ENCODE peak calls at places on chromosomes 2 and 18, in ten cellular contexts. One of them, this sample, is unnamed.

GRCh38 chr2:219440388-219441256 is 6.0 kb downstream of the SPEG start:
- DNase-seq in M059J: peak; percentile 45
- DNase-seq in aorta: no peak
- DNase-seq in CD4-positive, alpha-beta T cell: no peak
- DNase-seq in cardiac fibroblast: no peak
- DNase-seq in fibroblast of lung: peak; percentile 20
- DNase-seq in RPMI7951: peak; percentile 31
- DNase-seq in mesendoderm: no peak
- DNase-seq in H54: no peak
- DNase-seq in pulmonary artery endothelial cell: no peak
- DNase-seq in this sample: no peak

GRCh38 chr2:127150996-127151395 is 44.0 kb upstream of the BIN1 start:
- DNase-seq in M059J: no peak
- DNase-seq in aorta: no peak
- DNase-seq in CD4-positive, alpha-beta T cell: no peak
- DNase-seq in cardiac fibroblast: no peak
- DNase-seq in fibroblast of lung: no peak
- DNase-seq in RPMI7951: no peak
- DNase-seq in mesendoderm: no peak
- DNase-seq in H54: no peak
- DNase-seq in pulmonary artery endothelial cell: no peak
- DNase-seq in this sample: no peak

GRCh38 chr2:72013726-72014125 is 133.9 kb downstream of the CYP26B1 start:
- DNase-seq in M059J: no peak
- DNase-seq in aorta: no peak
- DNase-seq in CD4-positive, alpha-beta T cell: no peak
- DNase-seq in cardiac fibroblast: no peak
- DNase-seq in fibroblast of lung: no peak
- DNase-seq in RPMI7951: no peak
- DNase-seq in mesendoderm: no peak
- DNase-seq in H54: no peak
- DNase-seq in pulmonary artery endothelial cell: no peak
- DNase-seq in this sample: no peak

GRCh38 chr2:39620067-39620466 is 45.6 kb upstream of the TMEM178A start:
- DNase-seq in M059J: peak; percentile 92
- DNase-seq in aorta: peak; percentile 84
- DNase-seq in CD4-positive, alpha-beta T cell: peak; percentile 3
- DNase-seq in cardiac fibroblast: peak; percentile 94
- DNase-seq in fibroblast of lung: peak; percentile 89
- DNase-seq in RPMI7951: peak; percentile 93
- DNase-seq in mesendoderm: no peak
- DNase-seq in H54: peak; percentile 35
- DNase-seq in pulmonary artery endothelial cell: peak; percentile 67
- DNase-seq in this sample: no peak

GRCh38 chr2:74530239-74531161 is 767 bp downstream of the HTRA2 start:
- DNase-seq in M059J: peak; percentile 57
- DNase-seq in aorta: peak; percentile 73
- DNase-seq in CD4-positive, alpha-beta T cell: no peak
- DNase-seq in cardiac fibroblast: peak; percentile 45
- DNase-seq in fibroblast of lung: no peak
- DNase-seq in RPMI7951: peak; percentile 62
- DNase-seq in mesendoderm: peak; percentile 67
- DNase-seq in H54: no peak
- DNase-seq in pulmonary artery endothelial cell: no peak
- DNase-seq in this sample: no peak

GRCh38 chr2:45233301-45233700 is 224.0 kb upstream of the SIX2 start:
- DNase-seq in M059J: no peak
- DNase-seq in aorta: no peak
- DNase-seq in CD4-positive, alpha-beta T cell: no peak
- DNase-seq in cardiac fibroblast: peak; percentile 91
- DNase-seq in fibroblast of lung: peak; percentile 22
- DNase-seq in RPMI7951: no peak
- DNase-seq in mesendoderm: no peak
- DNase-seq in H54: no peak
- DNase-seq in pulmonary artery endothelial cell: no peak
- DNase-seq in this sample: no peak

GRCh38 chr2:127014630-127015029 is 92.3 kb downstream of the BIN1 start:
- DNase-seq in M059J: peak; percentile 75
- DNase-seq in aorta: no peak
- DNase-seq in CD4-positive, alpha-beta T cell: no peak
- DNase-seq in cardiac fibroblast: peak; percentile 95
- DNase-seq in fibroblast of lung: peak; percentile 98
- DNase-seq in RPMI7951: peak; percentile 66
- DNase-seq in mesendoderm: no peak
- DNase-seq in H54: peak; percentile 45
- DNase-seq in pulmonary artery endothelial cell: no peak
- DNase-seq in this sample: peak; percentile 59

GRCh38 chr2:226661789-226662545 is 137.7 kb downstream of the IRS1 start:
- DNase-seq in M059J: peak; percentile 95
- DNase-seq in aorta: peak; percentile 63
- DNase-seq in CD4-positive, alpha-beta T cell: no peak
- DNase-seq in cardiac fibroblast: peak; percentile 99
- DNase-seq in fibroblast of lung: peak; percentile 94
- DNase-seq in RPMI7951: peak; percentile 96
- DNase-seq in mesendoderm: peak; percentile 46
- DNase-seq in H54: peak; percentile 58
- DNase-seq in pulmonary artery endothelial cell: no peak
- DNase-seq in this sample: no peak

GRCh38 chr2:70140978-70141753 is 49.7 kb downstream of the C2orf42 start:
- DNase-seq in M059J: peak; percentile 25
- DNase-seq in aorta: peak; percentile 75
- DNase-seq in CD4-positive, alpha-beta T cell: peak; percentile 37
- DNase-seq in cardiac fibroblast: peak; percentile 20
- DNase-seq in fibroblast of lung: peak; percentile 37
- DNase-seq in RPMI7951: peak; percentile 55
- DNase-seq in mesendoderm: peak; percentile 99
- DNase-seq in H54: no peak
- DNase-seq in pulmonary artery endothelial cell: no peak
- DNase-seq in this sample: peak; percentile 98

GRCh38 chr2:26462511-26463251 is 15.2 kb downstream of the OTOF start:
- DNase-seq in M059J: peak; percentile 72
- DNase-seq in aorta: peak; percentile 64
- DNase-seq in CD4-positive, alpha-beta T cell: no peak
- DNase-seq in cardiac fibroblast: peak; percentile 56
- DNase-seq in fibroblast of lung: peak; percentile 48
- DNase-seq in RPMI7951: peak; percentile 65
- DNase-seq in mesendoderm: peak; percentile 90
- DNase-seq in H54: peak; percentile 76
- DNase-seq in pulmonary artery endothelial cell: no peak
- DNase-seq in this sample: peak; percentile 5

GRCh38 chr18:44736664-44737063 is 56.0 kb downstream of the SETBP1 start:
- DNase-seq in M059J: peak; percentile 40
- DNase-seq in aorta: no peak
- DNase-seq in CD4-positive, alpha-beta T cell: no peak
- DNase-seq in cardiac fibroblast: peak; percentile 20
- DNase-seq in fibroblast of lung: no peak
- DNase-seq in RPMI7951: peak; percentile 74
- DNase-seq in mesendoderm: no peak
- DNase-seq in H54: no peak
- DNase-seq in pulmonary artery endothelial cell: no peak
- DNase-seq in this sample: no peak

GRCh38 chr2:78896536-78896935 is 129.0 kb upstream of the REG3G start:
- DNase-seq in M059J: no peak
- DNase-seq in aorta: no peak
- DNase-seq in CD4-positive, alpha-beta T cell: no peak
- DNase-seq in cardiac fibroblast: no peak
- DNase-seq in fibroblast of lung: no peak
- DNase-seq in RPMI7951: no peak
- DNase-seq in mesendoderm: no peak
- DNase-seq in H54: no peak
- DNase-seq in pulmonary artery endothelial cell: no peak
- DNase-seq in this sample: no peak

GRCh38 chr18:9872823-9873222 is 12.9 kb upstream of the TXNDC2 start:
- DNase-seq in M059J: no peak
- DNase-seq in aorta: no peak
- DNase-seq in CD4-positive, alpha-beta T cell: no peak
- DNase-seq in cardiac fibroblast: no peak
- DNase-seq in fibroblast of lung: no peak
- DNase-seq in RPMI7951: no peak
- DNase-seq in mesendoderm: no peak
- DNase-seq in H54: no peak
- DNase-seq in pulmonary artery endothelial cell: no peak
- DNase-seq in this sample: no peak